ENCODE peak calls at places on chromosomes 16 and 17, in five cellular contexts. S is PC-3, J is IMR-90, K is fibroblast of lung, Y is mammary epithelial cell. Z is an unnamed sample.

GRCh38 chr16:70653406-70653805 is 7.0 kb downstream of the IL34 start:
- DNase-seq in K (no peak), J (no peak), Y (peak; percentile 9), S (no peak), Z (no peak)

GRCh38 chr16:88881090-88881580 is 14.7 kb upstream of the PABPN1L start:
- DNase-seq in J (no peak), Y (peak; percentile 19), S (no peak), K (no peak), Z (no peak)

GRCh38 chr17:53191878-53192277 is 630.8 kb upstream of the KIF2B start:
- DNase-seq in J (no peak), S (no peak), K (no peak), Y (no peak), Z (no peak)

GRCh38 chr16:79172306-79172705 is 428.2 kb downstream of the MAF start:
- DNase-seq in Y (no peak), S (no peak), K (no peak), J (no peak), Z (no peak)

GRCh38 chr16:27703545-27703944 is 153.6 kb downstream of the KATNIP start:
- DNase-seq in J (peak; percentile 21), K (peak; percentile 25), Y (no peak), S (no peak), Z (no peak)

GRCh38 chr16:66906916-66907836 is 11.5 kb downstream of the CDH16 start:
- DNase-seq in S (no peak), K (no peak), J (no peak), Y (no peak), Z (no peak)

GRCh38 chr16:89601906-89602272 is 11.6 kb upstream of the DPEP1 start:
- DNase-seq in K (peak; percentile 49), S (no peak), Y (no peak), J (no peak), Z (no peak)

GRCh38 chr16:17273142-17273561 is 197.6 kb downstream of the XYLT1 start:
- DNase-seq in J (peak; percentile 94), K (peak; percentile 96), S (peak; percentile 7), Y (peak; percentile 78), Z (peak; percentile 38)

GRCh38 chr17:918102-918740 is 61.4 kb downstream of the NXN start:
- DNase-seq in K (no peak), Y (no peak), S (no peak), J (no peak), Z (no peak)

GRCh38 chr17:80803451-80804428 is 187.9 kb upstream of the CHMP6 start:
- DNase-seq in S (no peak), J (no peak), K (no peak), Y (no peak), Z (no peak)

GRCh38 chr17:21041753-21042433 is 918 bp downstream of the USP22 start:
- DNase-seq in S (peak; percentile 72), J (peak; percentile 61), K (peak; percentile 75), Y (peak; percentile 70), Z (no peak)

GRCh38 chr16:66467611-66468010 is 40.5 kb downstream of the BEAN1 start:
- DNase-seq in S (no peak), K (no peak), J (no peak), Y (no peak), Z (no peak)

GRCh38 chr17:17414316-17414937 is 62.4 kb upstream of the MED9 start:
- DNase-seq in J (peak; percentile 80), Y (peak; percentile 82), K (peak; percentile 75), S (peak; percentile 70), Z (no peak)

GRCh38 chr16:30736995-30737793 is 11.0 kb upstream of the PHKG2 start:
- DNase-seq in K (no peak), J (no peak), Y (no peak), S (no peak), Z (no peak)

GRCh38 chr17:77771998-77772397 is 186.5 kb upstream of the TNRC6C start:
- DNase-seq in S (no peak), J (no peak), Y (no peak), K (no peak), Z (no peak)

GRCh38 chr17:2415081-2415480 is 14.2 kb upstream of the MNT start:
- DNase-seq in K (no peak), Y (no peak), S (no peak), J (no peak), Z (no peak)

GRCh38 chr17:43309505-43310329 is 75.9 kb upstream of the RNU2-1 start:
- DNase-seq in K (no peak), Y (peak; percentile 10), S (no peak), J (no peak), Z (no peak)

GRCh38 chr16:8929086-8929748 is 34.5 kb downstream of the USP7 start:
- DNase-seq in J (no peak), K (no peak), S (no peak), Y (no peak), Z (no peak)

GRCh38 chr17:1340371-1340770 is 59.7 kb downstream of the YWHAE start:
- DNase-seq in K (no peak), S (no peak), Y (no peak), J (no peak), Z (no peak)

GRCh38 chr16:7513429-7513828 is 180.8 kb downstream of the RBFOX1 start:
- DNase-seq in J (no peak), S (no peak), K (no peak), Y (no peak), Z (no peak)

GRCh38 chr16:53816211-53816610 is 112.3 kb downstream of the FTO start:
- DNase-seq in Y (peak; percentile 69), K (no peak), J (no peak), S (no peak), Z (no peak)

GRCh38 chr16:17921357-17921978 is 415.1 kb downstream of the NPIPA8 start:
- DNase-seq in K (no peak), S (peak; percentile 3), Y (peak; percentile 21), J (no peak), Z (no peak)

GRCh38 chr17:32141690-32142037 is 638 bp upstream of the RHOT1 start:
- DNase-seq in K (no peak), J (no peak), S (peak; percentile 5), Y (no peak), Z (no peak)

GRCh38 chr17:45857977-45858708 is 13.5 kb downstream of the SPPL2C start:
- DNase-seq in S (peak; percentile 70), J (peak; percentile 12), Y (peak; percentile 24), K (peak; percentile 18), Z (no peak)

GRCh38 chr17:78817123-78817522 is 23.5 kb downstream of the USP36 start:
- DNase-seq in Y (no peak), J (no peak), K (no peak), S (no peak), Z (no peak)

GRCh38 chr16:55120408-55120807 is 189.7 kb downstream of the IRX5 start:
- DNase-seq in S (no peak), K (no peak), Y (peak; percentile 16), J (no peak), Z (no peak)

GRCh38 chr16:84339316-84339715 is 29.0 kb upstream of the ATP2C2 start:
- DNase-seq in S (no peak), K (no peak), Y (no peak), J (no peak), Z (no peak)

GRCh38 chr16:66152841-66153525 is 213.5 kb upstream of the CDH5 start:
- DNase-seq in K (peak; percentile 93), J (peak; percentile 89), Y (no peak), S (no peak), Z (no peak)

GRCh38 chr16:83393196-83393981 is 414.4 kb upstream of the HSBP1 start:
- DNase-seq in Y (no peak), J (peak; percentile 33), S (peak; percentile 5), K (peak; percentile 60), Z (no peak)

GRCh38 chr16:23803591-23804123 is 32.1 kb upstream of the PRKCB start:
- DNase-seq in Y (peak; percentile 38), K (peak; percentile 6), S (peak; percentile 44), J (peak; percentile 8), Z (no peak)

GRCh38 chr17:7705269-7706255 is 560 bp downstream of the EFNB3 start:
- DNase-seq in K (no peak), J (no peak), S (no peak), Y (no peak), Z (no peak)

GRCh38 chr17:59712856-59713255 is 5.4 kb downstream of the VMP1 start:
- DNase-seq in K (no peak), J (no peak), Y (no peak), S (no peak), Z (no peak)

GRCh38 chr16:31179747-31180458 is at the start of gene FUS:
- DNase-seq in K (peak; percentile 72), Y (peak; percentile 79), J (peak; percentile 83), S (peak; percentile 78), Z (peak; percentile 79)

GRCh38 chr16:21217121-21217520 is 5.7 kb upstream of the ZP2 start:
- DNase-seq in Y (no peak), K (no peak), J (no peak), S (no peak), Z (no peak)

DNA sequence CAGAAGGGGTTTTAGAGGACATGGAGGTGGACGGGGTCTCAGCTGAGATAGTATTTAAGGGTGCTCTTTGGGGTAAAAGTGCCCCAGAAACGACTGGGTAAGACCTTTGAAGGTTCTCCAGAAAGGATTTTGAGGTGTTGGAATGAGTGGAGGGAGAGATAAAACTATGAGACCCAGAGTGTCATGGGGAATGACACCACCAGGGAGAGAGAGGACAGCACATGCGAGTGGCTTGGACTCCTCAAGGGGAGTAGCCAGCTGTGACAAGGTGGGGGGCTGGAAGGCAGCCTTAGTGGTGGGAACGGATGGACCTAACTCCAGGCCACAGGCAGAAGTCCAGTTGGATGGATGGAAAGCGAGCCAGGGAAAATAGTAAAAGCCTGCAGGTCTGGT is 19.2 kb upstream of the PITPNM3 start:
- DNase-seq in J (no peak), K (no peak), S (no peak), Y (no peak), Z (no peak)
- H2AFZ ChIP-seq in J (peak overlapping the region; percentile 66), K (no peak overlapping the region), S (no peak overlapping the region), Y (peak overlapping the region; percentile 9), Z (no peak overlapping the region)

DNA sequence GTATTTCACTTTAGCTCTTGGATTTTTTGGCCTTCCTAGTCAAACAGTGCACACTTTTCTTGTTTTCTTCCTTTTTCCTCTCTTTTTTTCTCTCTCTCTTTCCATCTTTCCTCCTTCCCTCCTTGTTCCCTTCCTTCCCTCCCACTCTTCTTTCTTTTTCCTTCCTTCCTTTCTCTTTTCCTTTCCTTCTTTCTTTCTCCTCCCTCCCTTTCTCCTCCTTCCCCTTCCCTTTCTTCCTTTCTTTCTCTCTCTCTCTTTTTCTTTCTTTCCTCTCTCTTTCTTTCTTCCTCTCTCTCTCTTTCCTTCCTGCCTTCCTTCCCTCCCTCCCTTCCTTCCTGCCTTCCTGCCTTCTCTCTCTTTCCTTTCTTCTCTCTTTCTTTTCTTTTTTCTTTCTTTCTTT is 181.6 kb upstream of the ELAC2 start:
- DNase-seq in S (no peak), J (no peak), Y (no peak), K (no peak), Z (no peak)
- H3K4me2 ChIP-seq in S (no peak overlapping the region), J (no peak overlapping the region), Y (no peak overlapping the region), K (no peak overlapping the region), Z (no peak overlapping the region)

DNA sequence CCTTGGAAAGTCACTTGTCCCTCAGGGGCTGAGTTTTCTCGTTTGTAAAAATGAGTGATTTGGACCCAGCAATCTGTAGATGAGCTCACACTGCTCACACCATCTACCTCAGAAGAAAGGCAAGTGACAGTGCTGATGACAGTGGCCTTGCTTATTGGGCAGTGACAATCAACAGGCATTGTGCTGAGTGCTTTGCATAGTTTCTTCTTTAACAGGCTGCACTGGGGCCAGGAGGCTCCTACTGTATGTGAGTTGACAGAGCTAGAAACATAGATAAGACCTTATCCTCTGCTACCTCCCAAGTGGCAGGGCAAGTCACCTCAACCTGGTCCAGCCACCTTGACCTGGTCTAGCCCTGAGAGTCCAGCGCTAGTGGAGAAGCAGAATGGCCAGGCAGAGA is 29.7 kb upstream of the SLC12A3 start:
- DNase-seq in J (no peak), S (no peak), K (no peak), Y (no peak), Z (no peak)
- H3K36me3 ChIP-seq in J (peaks cover 39% of the 10 kb centered on the region), S (peaks cover 17% of the 10 kb centered on the region), K (peaks cover 17% of the 10 kb centered on the region), Y (peaks cover 29% of the 10 kb centered on the region), Z (peaks cover 33% of the 10 kb centered on the region)

GRCh38 chr17:37742114-37742761 is 2.6 kb downstream of the HNF1B start:
- DNase-seq in J (peak; percentile 20), Y (peak; percentile 16), S (peak; percentile 16), K (peak; percentile 17), Z (no peak)
- H2AFZ ChIP-seq in J (peak overlapping the region; percentile 19), Y (no peak overlapping the region), S (peak overlapping the region; percentile 76), K (no peak overlapping the region), Z (no peak overlapping the region)

Z was measured in keratinocyte.